ENCODE peak calls at places on chromosomes 6 and 20, in eight cellular contexts. S is T follicular helper cell; B is effector CD4-positive, alpha-beta T cell; U is colonic mucosa; O is HT-29; M is posterior cingulate gyrus; N is activated gamma-delta T cell treated with anti-CD3 and anti-CD28 coated beads, Interleukin-2, amount 50 U/mL, for 16 hours; Y is RCC 7860. W is an unnamed sample.

GRCh38 chr6:42297661-42298060 is 80.0 kb upstream of the MRPS10 start:
- DNase-seq in S (no peak), B (no peak), U (no peak), O (no peak), M (no peak), N (no peak), Y (no peak), W (no peak)

GRCh38 chr6:35687658-35688604 is 784 bp downstream of the FKBP5 start:
- DNase-seq in S (peak), B (peak), U (peak), O (peak), M (peak), N (peak), Y (peak), W (peak)

GRCh38 chr6:37650071-37650481 is 47.6 kb downstream of the MDGA1 start:
- DNase-seq in S (no peak), B (no peak), U (peak), O (no peak), M (no peak), N (no peak), Y (no peak), W (no peak)

GRCh38 chr6:33974471-33974870 is 170.7 kb upstream of the MLN start:
- DNase-seq in S (no peak), B (no peak), U (no peak), O (no peak), M (no peak), N (no peak), Y (no peak), W (no peak)

GRCh38 chr20:56359212-56360132 is 698 bp downstream of the FAM210B start:
- DNase-seq in S (no peak), B (no peak), U (peak), O (peak), M (peak), N (no peak), Y (peak), W (peak)

GRCh38 chr6:125598422-125598821 is 151.0 kb upstream of the HEY2 start:
- DNase-seq in S (no peak), B (no peak), U (no peak), O (peak), M (no peak), N (no peak), Y (peak), W (peak)

GRCh38 chr20:21719592-21720214 is 14.2 kb downstream of the PAX1 start:
- DNase-seq in S (peak), B (peak), U (peak), O (peak), M (no peak), N (no peak), Y (peak), W (peak)

GRCh38 chr6:1068068-1068467 is 243.8 kb upstream of the FOXQ1 start:
- DNase-seq in S (no peak), B (no peak), U (no peak), O (no peak), M (no peak), N (no peak), Y (peak), W (no peak)

GRCh38 chr6:32148722-32149576 is 2.8 kb downstream of the PRRT1 start:
- DNase-seq in S (peak), B (peak), U (peak), O (no peak), M (no peak), N (peak), Y (no peak), W (peak)

GRCh38 chr6:150352321-150353296 is 16.2 kb upstream of the IYD start:
- DNase-seq in S (no peak), B (no peak), U (no peak), O (no peak), M (no peak), N (no peak), Y (no peak), W (peak)

GRCh38 chr6:153591165-153591564 is 447.9 kb upstream of the OPRM1 start:
- DNase-seq in S (no peak), B (no peak), U (no peak), O (no peak), M (no peak), N (no peak), Y (no peak), W (peak)

GRCh38 chr6:26270121-26270861 is 94.7 kb upstream of the BTN3A2 start:
- DNase-seq in S (no peak), B (no peak), U (no peak), O (peak), M (no peak), N (no peak), Y (peak), W (peak)